ENCODE peak calls at places on chromosomes 5 and 9, in six cellular contexts. E is ovary, T is uterus, L is astrocyte, N is pancreas, D is tibial artery. Y is an unnamed sample.

GRCh38 chr5:92962752-92963151 is 618.3 kb downstream of the NR2F1-AS1 start:
- DNase-seq in L (no peak), T (no peak), N (no peak), E (no peak), D (no peak), Y (no peak)

GRCh38 chr5:81303563-81303962 is 2.2 kb downstream of the ZCCHC9 start:
- DNase-seq in E (no peak), D (no peak), L (peak; percentile 77), T (no peak), N (no peak), Y (no peak)

GRCh38 chr5:35659556-35659955 is 41.9 kb downstream of the SPEF2 start:
- DNase-seq in L (no peak), N (no peak), D (no peak), E (no peak), T (no peak), Y (no peak)

GRCh38 chr5:93579561-93580386 is 1.2 kb downstream of the NR2F1-AS1 start:
- DNase-seq in T (peak; percentile 64), L (no peak), E (peak; percentile 74), D (no peak), N (peak; percentile 49), Y (no peak)

GRCh38 chr5:110055301-110055700 is 365.6 kb downstream of the MAN2A1 start:
- DNase-seq in L (peak; percentile 67), N (no peak), D (no peak), E (no peak), T (no peak), Y (no peak)

GRCh38 chr5:89280103-89281037 is 397.4 kb upstream of the MEF2C start:
- DNase-seq in D (no peak), T (no peak), E (no peak), N (no peak), L (no peak), Y (no peak)

GRCh38 chr5:157045601-157046000 is 13.3 kb downstream of the HAVCR1 start:
- DNase-seq in T (no peak), D (no peak), E (no peak), N (no peak), L (no peak), Y (no peak)

GRCh38 chr9:88706193-88707112 is 171.5 kb downstream of the NXNL2 start:
- DNase-seq in E (no peak), T (no peak), D (no peak), N (no peak), L (peak; percentile 11), Y (no peak)

GRCh38 chr5:36442796-36443195 is 141.1 kb upstream of the RANBP3L start:
- DNase-seq in N (no peak), E (no peak), T (no peak), D (no peak), L (peak; percentile 47), Y (no peak)

GRCh38 chr9:100601216-100601615 is 23.3 kb downstream of the CAVIN4 start:
- DNase-seq in L (peak; percentile 24), E (no peak), D (no peak), T (no peak), N (peak; percentile 32), Y (no peak)

GRCh38 chr9:91086657-91087563 is 274.8 kb downstream of the AUH start:
- DNase-seq in T (no peak), N (no peak), E (no peak), L (no peak), D (no peak), Y (no peak)

GRCh38 chr5:68330564-68330963 is 115.0 kb downstream of the PIK3R1 start:
- DNase-seq in E (no peak), N (no peak), T (peak; percentile 41), L (peak; percentile 39), D (no peak), Y (no peak)

DNA sequence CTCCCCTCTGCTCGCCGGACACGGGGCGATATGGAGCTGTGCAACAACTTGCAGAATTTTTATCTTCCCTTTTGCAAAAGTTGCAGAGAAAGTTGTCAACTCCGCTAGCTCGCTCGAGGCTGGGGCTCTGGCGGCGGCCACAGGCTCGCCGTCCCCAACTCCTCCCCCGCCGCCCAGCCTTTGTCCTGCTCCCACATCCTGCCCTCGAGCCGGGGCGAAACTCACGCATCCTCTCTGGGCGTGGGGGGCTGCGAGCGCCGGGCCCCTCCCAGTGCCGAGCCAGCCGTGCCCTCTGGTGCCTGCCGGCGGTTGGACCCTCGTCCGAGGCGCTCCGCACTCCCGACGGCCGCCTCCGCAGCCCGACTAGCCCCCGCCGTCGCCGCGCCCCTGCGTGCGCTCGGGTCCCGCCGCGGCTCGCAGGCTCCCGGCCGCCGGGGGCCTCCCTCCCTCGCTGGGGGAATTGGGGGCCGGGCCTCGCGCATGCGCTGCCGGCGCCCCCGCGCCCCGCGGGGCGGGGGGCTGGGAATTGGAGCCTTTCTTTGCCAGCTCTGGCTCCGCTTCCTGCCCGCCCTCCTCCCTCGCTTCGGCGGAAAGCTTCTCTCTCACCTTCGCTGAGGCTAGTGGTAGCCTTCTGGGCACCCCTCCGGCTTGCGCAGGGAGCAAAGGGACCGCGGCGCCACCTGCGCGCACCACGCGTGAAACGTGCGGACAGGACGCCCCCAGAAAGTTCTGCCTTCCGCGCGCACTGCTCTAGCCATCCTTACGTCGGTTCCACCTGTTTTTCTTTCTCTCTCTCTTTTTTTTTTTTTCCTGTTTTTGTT is at the start of gene CCNJL:
- DNase-seq in T (peak; percentile 51), N (peak; percentile 25), E (peak; percentile 86), L (peak; percentile 25), D (no peak), Y (peak; percentile 43)
- H3K27ac ChIP-seq in T (no peak within 1 kb of the TSS), N (no peak within 1 kb of the TSS), E (peak within 1 kb of the TSS; percentile 39), L (peak within 1 kb of the TSS; percentile 44), D (no peak within 1 kb of the TSS), Y (no peak within 1 kb of the TSS)

GRCh38 chr9:4327504-4328191 is 27.8 kb upstream of the GLIS3 start:
- DNase-seq in N (no peak), D (no peak), E (no peak), T (no peak), L (peak; percentile 81), Y (no peak)
- TF ChIP-seq CTCF in N (no peak), D (no peak), E (no peak), T (no peak), L (peak; percentile 16), Y (no peak)

GRCh38 chr5:136079195-136079985 is 50.6 kb downstream of the TGFBI start:
- DNase-seq in D (no peak), N (no peak), T (no peak), L (no peak), E (no peak), Y (no peak)

GRCh38 chr5:136080113-136080482 is 51.3 kb downstream of the TGFBI start:
- DNase-seq in L (no peak), N (no peak), T (no peak), E (no peak), D (no peak), Y (no peak)

GRCh38 chr5:136081192-136081591 is 51.5 kb upstream of the SMAD5 start:
- DNase-seq in N (no peak), L (no peak), D (no peak), E (no peak), T (no peak), Y (no peak)

GRCh38 chr5:136082390-136083193 is 50.1 kb upstream of the SMAD5 start:
- DNase-seq in N (peak; percentile 82), T (peak; percentile 85), E (peak; percentile 85), D (peak; percentile 85), L (no peak), Y (peak; percentile 42)

DNA sequence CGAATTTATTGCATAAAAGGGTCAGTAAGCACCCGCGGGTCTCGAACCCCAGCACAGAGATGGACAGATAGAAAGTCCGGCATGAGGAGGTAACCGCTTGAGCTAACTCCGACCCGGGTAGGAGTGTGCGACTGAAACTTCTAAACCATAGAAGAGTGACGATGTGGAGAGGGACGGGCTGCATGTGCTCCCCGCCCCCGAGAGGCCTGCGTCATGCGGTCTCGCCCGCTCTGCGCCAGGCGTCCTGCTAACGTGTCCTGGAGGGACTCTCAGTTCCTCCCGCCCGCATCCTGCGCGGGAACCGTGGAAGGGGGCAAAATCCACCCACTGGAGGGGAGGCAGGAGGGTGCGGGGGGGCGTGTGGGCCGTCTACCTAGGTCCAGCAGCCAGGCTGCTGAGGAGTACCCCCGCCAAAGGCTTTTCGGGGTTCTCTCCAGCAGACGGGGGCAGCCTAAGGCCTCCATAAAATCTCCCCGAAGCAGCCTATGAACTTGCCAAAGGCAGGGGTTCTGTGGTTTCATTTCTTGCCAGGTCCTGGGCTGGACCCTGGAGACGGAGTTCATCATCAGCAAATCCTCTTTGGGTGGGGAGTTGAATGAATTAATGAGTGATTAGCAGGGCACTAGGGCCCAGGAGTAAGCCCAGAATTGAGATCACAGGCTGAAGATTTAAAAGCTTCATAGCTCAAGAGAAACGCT is 51.8 kb downstream of the TGFBI start:
- DNase-seq in N (peak; percentile 82), L (peak; percentile 88), T (peak; percentile 85), D (peak; percentile 87), E (peak; percentile 84), Y (peak; percentile 52)
- H3K4me3 ChIP-seq in N (peak overlapping the region; percentile 14), L (peak overlapping the region; percentile 51), T (no peak overlapping the region), D (peak overlapping the region; percentile 48), E (peak overlapping the region; percentile 29), Y (peak overlapping the region; percentile 37)

DNA sequence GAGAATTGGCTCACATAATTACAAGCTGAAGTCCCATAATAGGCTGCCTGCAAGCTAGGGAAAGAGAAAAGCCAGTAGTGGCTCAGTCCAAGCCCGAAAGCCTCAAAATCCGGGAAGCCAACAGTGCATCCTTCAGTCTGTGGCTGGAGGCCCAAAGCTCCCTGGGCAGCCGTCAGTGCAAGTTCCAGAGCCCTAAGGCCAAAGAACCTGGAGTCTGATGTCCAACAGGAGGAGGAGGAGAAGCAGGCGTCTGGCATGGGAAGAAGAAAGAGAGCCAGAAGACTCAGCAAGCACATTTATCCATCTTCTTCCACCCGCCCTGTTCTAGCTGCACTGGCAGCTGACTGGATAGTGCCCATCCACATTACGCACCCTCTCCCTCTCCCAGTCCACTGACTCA is 213.4 kb downstream of the GAS1 start:
- DNase-seq in D (peak; percentile 55), E (no peak), L (no peak), T (peak; percentile 43), N (no peak), Y (no peak)
- H3K27ac ChIP-seq in D (no peak overlapping the region), E (no peak overlapping the region), L (no peak overlapping the region), T (peak overlapping the region; percentile 79), N (no peak overlapping the region), Y (no peak overlapping the region)

GRCh38 chr9:73061131-73061530 is 90.5 kb upstream of the ANXA1 start:
- DNase-seq in D (no peak), L (no peak), T (no peak), E (no peak), N (no peak), Y (no peak)

GRCh38 chr9:73065439-73065838 is 86.2 kb upstream of the ANXA1 start:
- DNase-seq in L (no peak), E (no peak), T (no peak), D (no peak), N (no peak), Y (no peak)

GRCh38 chr9:73067074-73067473 is 84.6 kb upstream of the ANXA1 start:
- DNase-seq in N (no peak), T (no peak), E (no peak), L (no peak), D (no peak), Y (no peak)
- TF ChIP-seq CTCF in N (no peak), T (no peak), E (no peak), L (no peak), D (no peak), Y (no peak)

DNA sequence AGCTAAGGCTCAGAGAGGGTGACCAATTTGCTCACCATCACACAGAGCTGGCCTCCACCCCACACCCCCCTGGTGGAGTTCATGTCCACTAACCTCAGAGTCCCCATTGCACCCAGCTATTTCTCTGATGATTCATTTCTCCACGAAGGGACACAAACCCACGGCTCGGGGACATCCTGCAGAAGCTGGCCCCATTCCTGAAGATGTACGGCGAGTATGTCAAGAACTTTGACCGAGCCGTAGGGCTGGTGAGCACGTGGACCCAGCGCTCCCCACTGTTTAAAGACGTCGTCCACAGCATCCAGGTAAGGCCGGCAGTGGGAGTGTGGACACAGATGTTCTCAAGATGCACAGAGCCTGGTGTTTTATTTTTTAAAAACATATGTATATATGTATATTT is 52.6 kb upstream of the SUSD3 start:
- DNase-seq in N (no peak), L (no peak), T (no peak), D (no peak), E (no peak), Y (no peak)
- H3K4me3 ChIP-seq in N (no peak overlapping the region), L (no peak overlapping the region), T (no peak overlapping the region), D (no peak overlapping the region), E (no peak overlapping the region), Y (no peak overlapping the region)

Y was measured in dorsolateral prefrontal cortex.